ENCODE peak calls at places on chromosomes 4 and X, in four cellular contexts. C is GM03348, U is left lobe of liver, V is renal cortical epithelial cell. T is an unnamed sample.

GRCh38 chr4:101346312-101346561 is 1.1 kb downstream of the PPP3CA start:
- DNase-seq in C (no peak), U (no peak), V (no peak), T (no peak)

GRCh38 chr4:76663794-76664193 is 228.8 kb downstream of the SHROOM3 start:
- DNase-seq in C (no peak), U (no peak), V (no peak), T (no peak)

GRCh38 chr4:89158884-89159503 is 47.7 kb downstream of the TIGD2 start:
- DNase-seq in C (peak; percentile 41), U (no peak), V (peak; percentile 55), T (peak; percentile 32)

GRCh38 chr4:73251384-73251783 is 7.2 kb downstream of the ANKRD17 start:
- DNase-seq in C (no peak), U (no peak), V (no peak), T (no peak)

GRCh38 chrX:23554304-23554703 is 113.0 kb upstream of the PRDX4 start:
- DNase-seq in C (peak; percentile 23), U (no peak), V (peak; percentile 45), T (peak; percentile 38)

GRCh38 chrX:123803331-123803983 is 56.4 kb upstream of the XIAP start:
- DNase-seq in C (peak; percentile 36), U (no peak), V (peak; percentile 84), T (peak; percentile 77)

GRCh38 chr4:15438939-15439524 is 11.2 kb downstream of the C1QTNF7 start:
- DNase-seq in C (peak; percentile 9), U (no peak), V (no peak), T (no peak)

GRCh38 chrX:138487866-138488265 is 223.7 kb downstream of the FGF13 start:
- DNase-seq in C (no peak), U (no peak), V (no peak), T (no peak)

GRCh38 chrX:130728208-130728607 is 174.8 kb downstream of the ENOX2 start:
- DNase-seq in C (peak; percentile 17), U (no peak), V (peak; percentile 65), T (no peak)

GRCh38 chr4:127518022-127518421 is 114.7 kb upstream of the INTU start:
- DNase-seq in C (no peak), U (no peak), V (no peak), T (no peak)

GRCh38 chr4:48333587-48333986 is 7.7 kb upstream of the SLAIN2 start:
- DNase-seq in C (no peak), U (no peak), V (peak; percentile 76), T (no peak)

GRCh38 chr4:146916479-146917076 is 29.1 kb downstream of the TTC29 start:
- DNase-seq in C (peak; percentile 35), U (no peak), V (peak; percentile 44), T (peak; percentile 34)

GRCh38 chr4:29051381-29051965 is 1668.7 kb upstream of the PCDH7 start:
- DNase-seq in C (no peak), U (no peak), V (no peak), T (no peak)

GRCh38 chrX:117458243-117458968 is 658.2 kb downstream of the KLHL13 start:
- DNase-seq in C (no peak), U (no peak), V (no peak), T (no peak)

GRCh38 chrX:153782324-153782723 is 1.5 kb downstream of the SRPK3 start:
- DNase-seq in C (no peak), U (no peak), V (no peak), T (peak; percentile 91)

GRCh38 chrX:120517936-120518335 is 42.8 kb downstream of the CUL4B start:
- DNase-seq in C (no peak), U (no peak), V (peak; percentile 79), T (no peak)

GRCh38 chr4:183260491-183261151 is 59.5 kb downstream of the CLDN22 start:
- DNase-seq in C (no peak), U (peak; percentile 60), V (peak; percentile 69), T (peak; percentile 11)

GRCh38 chr4:168162604-168163003 is 70.3 kb downstream of the ANXA10 start:
- DNase-seq in C (no peak), U (no peak), V (peak; percentile 33), T (no peak)

GRCh38 chr4:81919238-81919637 is 447.5 kb upstream of the RASGEF1B start:
- DNase-seq in C (peak; percentile 9), U (no peak), V (peak; percentile 56), T (no peak)

GRCh38 chr4:1041147-1041935 is 29.9 kb downstream of the FGFRL1 start:
- DNase-seq in C (peak; percentile 50), U (no peak), V (peak; percentile 79), T (no peak)

GRCh38 chr4:95593992-95594391 is 45.2 kb upstream of the UNC5C start:
- DNase-seq in C (no peak), U (no peak), V (no peak), T (no peak)

GRCh38 chr4:150001815-150002214 is 76.4 kb upstream of the DCLK2 start:
- DNase-seq in C (no peak), U (no peak), V (peak; percentile 64), T (no peak)

GRCh38 chrX:117969337-117969736 is 147.3 kb downstream of the KLHL13 start:
- DNase-seq in C (no peak), U (no peak), V (peak; percentile 20), T (peak; percentile 99)

GRCh38 chr4:110055014-110055768 is 142.5 kb downstream of the EGF start:
- DNase-seq in C (no peak), U (peak; percentile 72), V (peak; percentile 93), T (no peak)

GRCh38 chr4:73018595-73018994 is 50.9 kb downstream of the COX18 start:
- DNase-seq in C (no peak), U (no peak), V (no peak), T (no peak)

GRCh38 chr4:21948347-21949072 is at the start of gene KCNIP4:
- DNase-seq in C (peak; percentile 90), U (no peak), V (no peak), T (peak; percentile 33)

GRCh38 chrX:71870337-71871098 is 40.1 kb upstream of the NHSL2 start:
- DNase-seq in C (no peak), U (no peak), V (peak; percentile 9), T (peak; percentile 18)

GRCh38 chr4:22385615-22386014 is 130.3 kb downstream of the ADGRA3 start:
- DNase-seq in C (peak; percentile 45), U (no peak), V (peak; percentile 29), T (no peak)

GRCh38 chr4:111268769-111269414 is 646.0 kb upstream of the PITX2 start:
- DNase-seq in C (peak; percentile 48), U (no peak), V (peak; percentile 13), T (no peak)

GRCh38 chr4:123667496-123667895 is 270.9 kb downstream of the SPRY1 start:
- DNase-seq in C (peak; percentile 9), U (no peak), V (no peak), T (no peak)

GRCh38 chr4:156998500-156999174 is 27.0 kb upstream of the PDGFC start:
- DNase-seq in C (no peak), U (no peak), V (no peak), T (no peak)

GRCh38 chr4:144667500-144667899 is 21.5 kb downstream of the HHIP start:
- DNase-seq in C (no peak), U (no peak), V (peak; percentile 90), T (no peak)

GRCh38 chrX:21369613-21370012 is 4.6 kb upstream of the CNKSR2 start:
- DNase-seq in C (no peak), U (no peak), V (no peak), T (no peak)

GRCh38 chr4:72568959-72569718 is at the start of gene ADAMTS3:
- DNase-seq in C (peak; percentile 72), U (no peak), V (peak; percentile 45), T (peak; percentile 61)

GRCh38 chrX:104018126-104018525 is 4.6 kb upstream of the H2BW1 start:
- DNase-seq in C (no peak), U (no peak), V (no peak), T (no peak)

GRCh38 chr4:149029056-149029651 is 586.9 kb upstream of the NR3C2 start:
- DNase-seq in C (no peak), U (no peak), V (peak; percentile 34), T (no peak)

GRCh38 chrX:1453951-1454785 is 1.5 kb upstream of the ASMTL start:
- DNase-seq in C (peak; percentile 84), U (peak; percentile 88), V (peak; percentile 48), T (no peak)

GRCh38 chr4:74473155-74473811 is 28.3 kb downstream of the AREG start:
- DNase-seq in C (peak; percentile 56), U (no peak), V (peak; percentile 94), T (no peak)

GRCh38 chr4:89952458-89952857 is 57.8 kb downstream of the MMRN1 start:
- DNase-seq in C (no peak), U (no peak), V (no peak), T (no peak)

T was measured in NCI-H2081.